ENCODE peak calls at places on chromosome 14, in five cellular contexts. D, C, W, J and G are unnamed samples.

GRCh38 chr14:61934385-61934784 is 172.2 kb downstream of the SNAPC1 start:
- DNase-seq in D (no peak), C (no peak), W (no peak), J (peak; percentile 93), G (no peak)

GRCh38 chr14:100567009-100567876 is 20.0 kb downstream of the BEGAIN start:
- DNase-seq in D (no peak), C (no peak), W (peak; percentile 65), J (no peak), G (no peak)

GRCh38 chr14:69543341-69544249 is 31.1 kb downstream of the CCDC177 start:
- DNase-seq in D (no peak), C (no peak), W (peak; percentile 64), J (peak; percentile 86), G (peak; percentile 59)

GRCh38 chr14:97402279-97402678 is 605.1 kb downstream of the VRK1 start:
- DNase-seq in D (no peak), C (no peak), W (no peak), J (no peak), G (peak; percentile 2)

GRCh38 chr14:76995279-76996035 is 33.1 kb downstream of the IRF2BPL start:
- DNase-seq in D (no peak), C (no peak), W (no peak), J (no peak), G (peak; percentile 71)

GRCh38 chr14:93528884-93529558 is 98.3 kb downstream of the UNC79 start:
- DNase-seq in D (no peak), C (no peak), W (no peak), J (no peak), G (no peak)

GRCh38 chr14:41749425-41749824 is 142.7 kb downstream of the LRFN5 start:
- DNase-seq in D (no peak), C (no peak), W (no peak), J (peak; percentile 64), G (no peak)

GRCh38 chr14:77204457-77204796 is 22.8 kb downstream of the TMEM63C start:
- DNase-seq in D (no peak), C (no peak), W (no peak), J (no peak), G (no peak)

GRCh38 chr14:100640481-100641273 is 53.5 kb upstream of the BEGAIN start:
- DNase-seq in D (peak; percentile 37), C (peak; percentile 41), W (no peak), J (no peak), G (no peak)

GRCh38 chr14:99724939-99725773 is 41.1 kb downstream of the CYP46A1 start:
- DNase-seq in D (no peak), C (no peak), W (no peak), J (no peak), G (no peak)

GRCh38 chr14:95895720-95896119 is 19.1 kb downstream of the TUNAR start:
- DNase-seq in D (no peak), C (no peak), W (peak; percentile 84), J (peak; percentile 31), G (peak; percentile 91)

GRCh38 chr14:75059642-75060041 is 4.2 kb downstream of the ACYP1 start:
- DNase-seq in D (no peak), C (no peak), W (no peak), J (peak; percentile 29), G (no peak)

GRCh38 chr14:67187210-67187609 is 2.0 kb upstream of the GARIN2 start:
- DNase-seq in D (no peak), C (no peak), W (no peak), J (peak; percentile 93), G (no peak)

GRCh38 chr14:94850332-94851211 is 80.7 kb upstream of the GSC start:
- DNase-seq in D (no peak), C (no peak), W (no peak), J (no peak), G (no peak)

GRCh38 chr14:33949051-33950037 is 1.5 kb downstream of the EGLN3 start:
- DNase-seq in D (no peak), C (no peak), W (peak; percentile 51), J (no peak), G (peak; percentile 46)

GRCh38 chr14:94052662-94053061 is 26.5 kb downstream of the OTUB2 start:
- DNase-seq in D (no peak), C (no peak), W (no peak), J (no peak), G (no peak)

GRCh38 chr14:75566321-75566720 is 12.1 kb upstream of the FLVCR2 start:
- DNase-seq in D (no peak), C (no peak), W (no peak), J (peak; percentile 55), G (no peak)

GRCh38 chr14:101733211-101733610 is 28.3 kb upstream of the PPP2R5C start:
- DNase-seq in D (no peak), C (no peak), W (no peak), J (peak; percentile 63), G (no peak)

GRCh38 chr14:20415723-20416622 is 2.7 kb upstream of the TEP1 start:
- DNase-seq in D (peak; percentile 49), C (no peak), W (peak; percentile 84), J (peak; percentile 72), G (peak; percentile 65)

GRCh38 chr14:75518625-75519024 is 3.6 kb upstream of the BATF start:
- DNase-seq in D (no peak), C (no peak), W (peak; percentile 91), J (peak; percentile 20), G (peak; percentile 89)

GRCh38 chr14:96926006-96926405 is 128.8 kb downstream of the VRK1 start:
- DNase-seq in D (no peak), C (no peak), W (no peak), J (no peak), G (no peak)

GRCh38 chr14:69877492-69877891 is 1.7 kb upstream of the SMOC1 start:
- DNase-seq in D (no peak), C (no peak), W (peak; percentile 64), J (peak; percentile 46), G (no peak)

GRCh38 chr14:51862171-51862838 is 1.9 kb downstream of the GNG2 start:
- DNase-seq in D (no peak), C (no peak), W (no peak), J (peak; percentile 48), G (no peak)

GRCh38 chr14:48936352-48936751 is 649.8 kb downstream of the RPS29 start:
- DNase-seq in D (no peak), C (no peak), W (no peak), J (peak; percentile 49), G (no peak)

GRCh38 chr14:24238123-24238522 is 4.3 kb downstream of the TINF2 start:
- DNase-seq in D (no peak), C (no peak), W (no peak), J (no peak), G (peak; percentile 18)

GRCh38 chr14:24236689-24237462 is 4.1 kb downstream of the GMPR2 start:
- DNase-seq in D (no peak), C (no peak), W (no peak), J (no peak), G (peak; percentile 19)

GRCh38 chr14:24237463-24237955 is 4.8 kb downstream of the GMPR2 start:
- DNase-seq in D (no peak), C (no peak), W (no peak), J (no peak), G (peak; percentile 13)

GRCh38 chr14:24240110-24240918 is 2.1 kb downstream of the TINF2 start:
- DNase-seq in D (no peak), C (no peak), W (no peak), J (no peak), G (peak; percentile 38)

GRCh38 chr14:24238527-24239037 is 3.8 kb downstream of the TINF2 start:
- DNase-seq in D (no peak), C (no peak), W (no peak), J (no peak), G (peak; percentile 4)
- H3K27ac ChIP-seq in D (no peak overlapping the region), C (no peak overlapping the region), W (no peak overlapping the region), J (no peak overlapping the region), G (no peak overlapping the region)

GRCh38 chr14:105481886-105482454 is 4.7 kb upstream of the CRIP1 start:
- DNase-seq in D (peak; percentile 62), C (peak; percentile 94), W (peak; percentile 95), J (peak; percentile 98), G (peak; percentile 92)
- H3K4me3 ChIP-seq in D (no peak overlapping the region), C (peak overlapping the region; percentile 29), W (peak overlapping the region; percentile 42), J (peak overlapping the region; percentile 62), G (no peak overlapping the region)

GRCh38 chr14:90508536-90509254 is 111.9 kb downstream of the CALM1 start:
- DNase-seq in D (no peak), C (no peak), W (no peak), J (no peak), G (no peak)

GRCh38 chr14:90510208-90510607 is 113.4 kb downstream of the CALM1 start:
- DNase-seq in D (no peak), C (no peak), W (peak; percentile 57), J (no peak), G (no peak)

GRCh38 chr14:90508073-90508472 is 111.2 kb downstream of the CALM1 start:
- DNase-seq in D (no peak), C (no peak), W (no peak), J (no peak), G (no peak)

GRCh38 chr14:90511252-90511651 is 114.4 kb downstream of the CALM1 start:
- DNase-seq in D (no peak), C (no peak), W (no peak), J (no peak), G (no peak)

GRCh38 chr14:90509403-90509802 is 112.6 kb downstream of the CALM1 start:
- DNase-seq in D (no peak), C (no peak), W (no peak), J (no peak), G (no peak)
- H3K27ac ChIP-seq in D (no peak overlapping the region), C (no peak overlapping the region), W (no peak overlapping the region), J (no peak overlapping the region), G (no peak overlapping the region)

GRCh38 chr14:82999802-83000201 is 1466.1 kb upstream of the SEL1L start:
- DNase-seq in D (no peak), C (no peak), W (peak; percentile 54), J (peak; percentile 6), G (peak; percentile 58)

GRCh38 chr14:83007641-83008237 is 1474.1 kb upstream of the SEL1L start:
- DNase-seq in D (no peak), C (no peak), W (no peak), J (no peak), G (no peak)

GRCh38 chr14:83006071-83006670 is 1472.5 kb upstream of the SEL1L start:
- DNase-seq in D (no peak), C (no peak), W (no peak), J (no peak), G (peak; percentile 41)

DNA sequence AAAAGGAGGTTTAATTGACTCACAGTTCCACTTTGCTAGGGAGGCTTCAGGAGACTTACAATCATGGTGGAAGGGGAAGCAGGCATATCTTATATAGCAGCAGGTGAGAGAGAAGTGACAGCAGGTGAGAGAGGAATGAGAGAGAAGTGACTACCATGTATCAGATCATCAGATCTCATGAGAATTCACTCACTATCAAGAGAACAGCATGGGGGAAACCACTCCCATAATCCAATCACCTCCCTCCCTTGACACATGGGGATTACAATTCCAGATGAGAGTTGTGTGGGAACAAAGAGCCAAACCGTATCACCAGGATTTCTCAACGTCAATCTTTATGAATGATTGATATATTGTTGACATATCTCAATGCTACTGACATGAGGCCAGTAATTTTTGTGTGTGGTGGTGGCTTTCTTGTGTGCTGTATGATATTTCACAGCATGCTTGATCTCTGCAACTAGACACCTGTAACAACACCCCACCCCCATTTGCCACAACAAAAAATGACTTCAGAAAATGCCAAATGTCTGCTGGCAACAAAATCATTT is 1470.9 kb upstream of the SEL1L start:
- DNase-seq in D (no peak), C (no peak), W (no peak), J (no peak), G (peak; percentile 51)
- H3K4me3 ChIP-seq in D (no peak overlapping the region), C (no peak overlapping the region), W (no peak overlapping the region), J (no peak overlapping the region), G (no peak overlapping the region)